ENCODE peak calls at places on chromosome 14, in nine cellular contexts. K, T, N, Z, H, B, J, W and F are unnamed samples.

GRCh38 chr14:58992935-58993334 is 195.5 kb upstream of the DAAM1 start:
- DNase-seq in K (no peak), T (no peak), N (no peak), Z (no peak), H (no peak), B (no peak), J (no peak), W (no peak), F (no peak)

GRCh38 chr14:89669209-89669608 is 252.2 kb upstream of the FOXN3 start:
- DNase-seq in K (no peak), T (no peak), N (peak; percentile 13), Z (no peak), H (peak; percentile 25), B (peak; percentile 20), J (no peak), W (no peak), F (no peak)

GRCh38 chr14:70931008-70931407 is 23.7 kb downstream of the PCNX1 start:
- DNase-seq in K (no peak), T (no peak), N (no peak), Z (no peak), H (no peak), B (no peak), J (no peak), W (no peak), F (no peak)

GRCh38 chr14:31611778-31612433 is 50.7 kb downstream of the NUBPL start:
- DNase-seq in K (no peak), T (no peak), N (no peak), Z (no peak), H (no peak), B (no peak), J (no peak), W (no peak), F (no peak)

GRCh38 chr14:74563233-74563585 is 48.8 kb downstream of the LTBP2 start:
- DNase-seq in K (no peak), T (no peak), N (no peak), Z (no peak), H (no peak), B (no peak), J (no peak), W (no peak), F (no peak)

GRCh38 chr14:35921745-35922144 is 95.6 kb downstream of the BRMS1L start:
- DNase-seq in K (no peak), T (no peak), N (no peak), Z (no peak), H (no peak), B (no peak), J (no peak), W (no peak), F (no peak)

GRCh38 chr14:61547186-61548121 is 147.9 kb upstream of the HIF1A start:
- DNase-seq in K (no peak), T (no peak), N (no peak), Z (no peak), H (peak; percentile 61), B (no peak), J (no peak), W (no peak), F (no peak)

GRCh38 chr14:28061006-28061405 is 705.6 kb upstream of the FOXG1 start:
- DNase-seq in K (no peak), T (no peak), N (no peak), Z (no peak), H (no peak), B (no peak), J (no peak), W (no peak), F (no peak)

GRCh38 chr14:99735189-99736135 is 51.4 kb downstream of the CYP46A1 start:
- DNase-seq in K (no peak), T (no peak), N (peak; percentile 1), Z (no peak), H (peak; percentile 12), B (no peak), J (peak; percentile 35), W (no peak), F (no peak)

GRCh38 chr14:75042040-75042439 is 9.2 kb downstream of the MLH3 start:
- DNase-seq in K (no peak), T (no peak), N (no peak), Z (no peak), H (no peak), B (no peak), J (no peak), W (no peak), F (no peak)

GRCh38 chr14:83425138-83425537 is 1891.5 kb upstream of the SEL1L start:
- DNase-seq in K (no peak), T (no peak), N (no peak), Z (no peak), H (no peak), B (no peak), J (no peak), W (no peak), F (no peak)

GRCh38 chr14:74018029-74018703 is 922 bp downstream of the ENTPD5 start:
- DNase-seq in K (no peak), T (no peak), N (no peak), Z (no peak), H (no peak), B (no peak), J (no peak), W (no peak), F (peak; percentile 60)

GRCh38 chr14:92874961-92875360 is 48.0 kb upstream of the CHGA start:
- DNase-seq in K (no peak), T (no peak), N (no peak), Z (no peak), H (no peak), B (no peak), J (no peak), W (no peak), F (no peak)

GRCh38 chr14:25887251-25887908 is 710.5 kb downstream of the NOVA1 start:
- DNase-seq in K (no peak), T (no peak), N (no peak), Z (no peak), H (no peak), B (no peak), J (no peak), W (no peak), F (no peak)

GRCh38 chr14:61460853-61461611 is 139.7 kb downstream of the PRKCH start:
- DNase-seq in K (no peak), T (no peak), N (no peak), Z (no peak), H (no peak), B (peak; percentile 48), J (no peak), W (peak; percentile 11), F (no peak)

GRCh38 chr14:47675489-47676300 is at the start of gene MDGA2:
- DNase-seq in K (no peak), T (no peak), N (no peak), Z (peak; percentile 56), H (no peak), B (no peak), J (peak; percentile 66), W (no peak), F (no peak)

GRCh38 chr14:29548948-29549370 is 378.7 kb downstream of the PRKD1 start:
- DNase-seq in K (peak; percentile 24), T (no peak), N (peak; percentile 15), Z (peak; percentile 47), H (no peak), B (no peak), J (no peak), W (peak; percentile 52), F (peak; percentile 64)

GRCh38 chr14:98633380-98633779 is 638.6 kb downstream of the BCL11B start:
- DNase-seq in K (no peak), T (peak; percentile 25), N (no peak), Z (no peak), H (no peak), B (no peak), J (no peak), W (no peak), F (peak; percentile 29)

GRCh38 chr14:37122288-37122687 is 50.1 kb downstream of the SLC25A21 start:
- DNase-seq in K (peak; percentile 43), T (no peak), N (no peak), Z (no peak), H (no peak), B (no peak), J (no peak), W (no peak), F (no peak)

GRCh38 chr14:36021926-36022325 is 154.6 kb downstream of the PTCSC3 start:
- DNase-seq in K (no peak), T (no peak), N (no peak), Z (no peak), H (no peak), B (no peak), J (no peak), W (no peak), F (no peak)

DNA sequence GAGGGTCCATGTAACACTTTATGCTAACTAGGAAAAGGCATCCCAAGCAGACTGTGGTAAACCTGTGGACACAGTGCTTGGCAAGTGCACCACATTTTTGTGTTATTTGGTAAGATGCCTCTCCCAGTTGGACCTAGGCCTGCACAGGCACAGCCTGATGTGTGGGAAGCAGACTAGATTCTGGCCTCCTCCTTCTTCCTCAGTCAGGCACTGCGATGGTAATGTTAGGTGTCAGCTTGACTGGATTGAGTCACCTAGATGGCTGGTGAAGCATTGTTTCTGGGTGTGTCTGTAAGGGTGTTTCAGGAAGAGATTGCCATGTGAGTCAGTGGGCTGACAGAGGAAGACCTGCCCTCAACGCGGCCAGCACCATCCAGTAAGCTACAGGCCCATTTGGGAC is 25.3 kb upstream of the RHOJ start:
- DNase-seq in K (no peak), T (peak; percentile 33), N (no peak), Z (no peak), H (no peak), B (no peak), J (no peak), W (no peak), F (no peak)
- H3K4me1 ChIP-seq in K (no peaks in the 10 kb centered on the region), T (no peaks in the 10 kb centered on the region), N (peaks cover 12% of the 10 kb centered on the region), Z (peaks cover 5% of the 10 kb centered on the region), H (peaks cover 4% of the 10 kb centered on the region), B (no peaks in the 10 kb centered on the region), J (no peaks in the 10 kb centered on the region), W (no peaks in the 10 kb centered on the region), F (no peaks in the 10 kb centered on the region)

GRCh38 chr14:105901226-105901625 is 374.8 kb downstream of the TMEM121 start:
- DNase-seq in K (no peak), T (no peak), N (peak; percentile 2), Z (no peak), H (no peak), B (no peak), J (no peak), W (no peak), F (no peak)
- H3K4me3 ChIP-seq in K (no peak overlapping the region), T (no peak overlapping the region), N (no peak overlapping the region), Z (no peak overlapping the region), H (no peak overlapping the region), B (no peak overlapping the region), J (no peak overlapping the region), W (no peak overlapping the region), F (no peak overlapping the region)

DNA sequence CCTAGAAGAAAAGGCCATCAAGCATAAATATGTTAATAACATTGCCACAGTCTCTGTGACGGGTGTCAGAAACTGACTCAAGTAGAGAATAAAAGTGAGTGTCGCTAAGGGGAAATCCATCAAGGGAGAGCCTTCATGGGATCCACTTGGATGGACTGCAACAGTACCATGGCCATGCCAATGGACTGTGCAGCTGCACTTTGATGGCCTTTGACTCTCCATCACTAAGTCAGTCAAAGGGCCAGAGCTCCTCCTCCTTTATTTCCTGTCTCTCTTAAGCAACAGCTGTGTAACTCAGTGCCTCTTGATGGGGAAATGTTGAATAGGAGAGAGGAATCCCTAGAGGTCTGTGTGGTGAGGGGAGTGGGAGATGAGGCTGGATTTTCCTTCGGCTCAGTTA is 335.2 kb downstream of the BMP4 start:
- DNase-seq in K (no peak), T (no peak), N (no peak), Z (no peak), H (no peak), B (no peak), J (no peak), W (no peak), F (no peak)
- H3K4me1 ChIP-seq in K (no peaks in the 10 kb centered on the region), T (no peaks in the 10 kb centered on the region), N (peaks cover 24% of the 10 kb centered on the region), Z (peaks cover 6% of the 10 kb centered on the region), H (no peaks in the 10 kb centered on the region), B (no peaks in the 10 kb centered on the region), J (peaks cover 9% of the 10 kb centered on the region), W (peaks cover 6% of the 10 kb centered on the region), F (no peaks in the 10 kb centered on the region)

GRCh38 chr14:49057838-49058510 is 528.2 kb downstream of the RPS29 start:
- DNase-seq in K (no peak), T (no peak), N (no peak), Z (no peak), H (no peak), B (no peak), J (no peak), W (no peak), F (no peak)
- H3K4me3 ChIP-seq in K (no peak overlapping the region), T (no peak overlapping the region), N (no peak overlapping the region), Z (no peak overlapping the region), H (no peak overlapping the region), B (no peak overlapping the region), J (no peak overlapping the region), W (no peak overlapping the region), F (no peak overlapping the region)